ENCODE peak calls at places on chromosomes 13 and 19, in five cellular contexts. One of them, this sample, is unnamed.
A peak's percentile ranks its signal among the peaks of the same experiment; 100 is the strongest.

GRCh38 chr19:18866800-18867123 is 29.2 kb downstream of the CERS1 start:
- DNase-seq in EH: no peak
- DNase-seq in kidney tubule cell: no peak
- DNase-seq in activated CD8-positive, alpha-beta memory T cell treated with anti-CD3 and anti-CD28 coated beads, Interleukin-2, amount 10 ng/mL, durations not matched to agents 7 days and 5 days: no peak
- DNase-seq in Kasumi-1: no peak
- DNase-seq in this sample: no peak

GRCh38 chr19:54172413-54172763 is 572 bp downstream of the TMC4 start:
- DNase-seq in EH: no peak
- DNase-seq in kidney tubule cell: peak; percentile 51
- DNase-seq in activated CD8-positive, alpha-beta memory T cell treated with anti-CD3 and anti-CD28 coated beads, Interleukin-2, amount 10 ng/mL, durations not matched to agents 7 days and 5 days: no peak
- DNase-seq in Kasumi-1: no peak
- DNase-seq in this sample: no peak

GRCh38 chr13:25762795-25763377 is 288.9 kb downstream of the SHISA2 start:
- DNase-seq in EH: no peak
- DNase-seq in kidney tubule cell: peak; percentile 57
- DNase-seq in activated CD8-positive, alpha-beta memory T cell treated with anti-CD3 and anti-CD28 coated beads, Interleukin-2, amount 10 ng/mL, durations not matched to agents 7 days and 5 days: no peak
- DNase-seq in Kasumi-1: no peak
- DNase-seq in this sample: no peak

GRCh38 chr19:7534531-7534980 is 961 bp upstream of the PNPLA6 start:
- DNase-seq in EH: peak; percentile 93
- DNase-seq in kidney tubule cell: peak; percentile 50
- DNase-seq in activated CD8-positive, alpha-beta memory T cell treated with anti-CD3 and anti-CD28 coated beads, Interleukin-2, amount 10 ng/mL, durations not matched to agents 7 days and 5 days: peak; percentile 61
- DNase-seq in Kasumi-1: no peak
- DNase-seq in this sample: no peak

GRCh38 chr13:40406405-40407138 is 259.9 kb downstream of the FOXO1 start:
- DNase-seq in EH: peak; percentile 92
- DNase-seq in kidney tubule cell: peak; percentile 64
- DNase-seq in activated CD8-positive, alpha-beta memory T cell treated with anti-CD3 and anti-CD28 coated beads, Interleukin-2, amount 10 ng/mL, durations not matched to agents 7 days and 5 days: no peak
- DNase-seq in Kasumi-1: no peak
- DNase-seq in this sample: no peak

GRCh38 chr19:54481326-54481930 is 8.3 kb upstream of the CDC42EP5 start:
- DNase-seq in EH: peak; percentile 50
- DNase-seq in kidney tubule cell: peak; percentile 43
- DNase-seq in activated CD8-positive, alpha-beta memory T cell treated with anti-CD3 and anti-CD28 coated beads, Interleukin-2, amount 10 ng/mL, durations not matched to agents 7 days and 5 days: no peak
- DNase-seq in Kasumi-1: peak; percentile 76
- DNase-seq in this sample: peak; percentile 54

GRCh38 chr13:43411211-43411610 is 375.6 kb downstream of the ENOX1 start:
- DNase-seq in EH: no peak
- DNase-seq in kidney tubule cell: no peak
- DNase-seq in activated CD8-positive, alpha-beta memory T cell treated with anti-CD3 and anti-CD28 coated beads, Interleukin-2, amount 10 ng/mL, durations not matched to agents 7 days and 5 days: no peak
- DNase-seq in Kasumi-1: no peak
- DNase-seq in this sample: no peak

GRCh38 chr13:29785978-29786377 is 64.4 kb downstream of the UBL3 start:
- DNase-seq in EH: no peak
- DNase-seq in kidney tubule cell: no peak
- DNase-seq in activated CD8-positive, alpha-beta memory T cell treated with anti-CD3 and anti-CD28 coated beads, Interleukin-2, amount 10 ng/mL, durations not matched to agents 7 days and 5 days: no peak
- DNase-seq in Kasumi-1: no peak
- DNase-seq in this sample: no peak

GRCh38 chr13:102510072-102510471 is 86.7 kb upstream of the TPP2 start:
- DNase-seq in EH: no peak
- DNase-seq in kidney tubule cell: no peak
- DNase-seq in activated CD8-positive, alpha-beta memory T cell treated with anti-CD3 and anti-CD28 coated beads, Interleukin-2, amount 10 ng/mL, durations not matched to agents 7 days and 5 days: no peak
- DNase-seq in Kasumi-1: no peak
- DNase-seq in this sample: no peak